ENCODE peak calls at places on chromosomes 4 and X, in five cellular contexts. H, C, O, M and P are unnamed samples. For H3K4me1 and H3K27me3, the result is how much of the 10 kb centered on the place peaks cover.

GRCh38 chr4:41406051-41406516 is 131.9 kb upstream of the LIMCH1 start:
- DNase-seq in M (no peak), O (no peak), C (no peak), H (no peak), P (no peak)

GRCh38 chr4:119207051-119207450 is 5.5 kb upstream of the USP53 start:
- DNase-seq in C (no peak), M (no peak), O (no peak), H (no peak), P (no peak)

GRCh38 chrX:27186671-27187070 is 276.5 kb downstream of the PPP4R3C start:
- DNase-seq in C (no peak), O (no peak), H (no peak), M (no peak), P (no peak)

GRCh38 chr4:337932-338758 is 531 bp downstream of the ZNF141 start:
- DNase-seq in C (no peak), O (peak), M (no peak), H (peak), P (no peak)

GRCh38 chr4:140330311-140330900 is 43.0 kb upstream of the SCOC start:
- DNase-seq in O (no peak), C (no peak), M (no peak), H (no peak), P (no peak)

GRCh38 chr4:13665711-13666660 is 38.5 kb upstream of the BOD1L1 start:
- DNase-seq in H (no peak), O (no peak), C (no peak), M (no peak), P (no peak)

GRCh38 chr4:15690020-15690809 is 8.6 kb downstream of the FAM200B start:
- DNase-seq in H (no peak), C (no peak), M (no peak), O (no peak), P (peak)

GRCh38 chrX:7574325-7574724 is 268.6 kb upstream of the VCX start:
- DNase-seq in C (no peak), O (no peak), H (no peak), M (no peak), P (no peak)

GRCh38 chr4:139651282-139652194 is 14.1 kb upstream of the MGST2 start:
- DNase-seq in H (peak), C (peak), O (peak), M (peak), P (peak)

GRCh38 chr4:20859097-20859781 is 159.0 kb downstream of the PACRGL start:
- DNase-seq in C (no peak), M (no peak), O (no peak), H (no peak), P (no peak)

GRCh38 chrX:50483283-50483682 is 12.7 kb upstream of the DGKK start:
- DNase-seq in O (no peak), M (no peak), C (no peak), H (no peak), P (no peak)

GRCh38 chr4:2535386-2536192 is 858 bp upstream of the FAM193A start:
- DNase-seq in M (peak), O (peak), C (peak), H (peak), P (peak)

GRCh38 chr4:44056721-44057151 is 391.9 kb downstream of the KCTD8 start:
- DNase-seq in O (no peak), H (no peak), C (no peak), M (no peak), P (peak)

GRCh38 chr4:139416073-139416673 is 37.7 kb upstream of the RAB33B start:
- DNase-seq in C (no peak), H (no peak), M (no peak), O (no peak), P (peak)

GRCh38 chrX:53895270-53895669 is 149.0 kb downstream of the PHF8 start:
- DNase-seq in H (no peak), O (no peak), M (no peak), C (no peak), P (no peak)

GRCh38 chr4:14831447-14831846 is 170.8 kb upstream of the CPEB2 start:
- DNase-seq in H (no peak), C (no peak), M (no peak), O (no peak), P (no peak)

GRCh38 chr4:89558147-89558546 is 250.5 kb upstream of the GPRIN3 start:
- DNase-seq in M (no peak), O (no peak), C (no peak), H (no peak), P (no peak)

GRCh38 chr4:2750719-2751605 is 5.2 kb downstream of the TNIP2 start:
- DNase-seq in O (no peak), M (no peak), C (no peak), H (no peak), P (no peak)

GRCh38 chr4:123090886-123091285 is 168.5 kb upstream of the NUDT6 start:
- DNase-seq in O (no peak), C (no peak), M (no peak), H (no peak), P (no peak)

GRCh38 chr4:98657531-98658286 is 702 bp downstream of the TSPAN5 start:
- DNase-seq in M (no peak), O (no peak), C (no peak), H (no peak), P (no peak)

GRCh38 chrX:40646489-40647306 is 663 bp downstream of the CXorf38 start:
- DNase-seq in M (peak), H (peak), O (peak), C (peak), P (peak)

GRCh38 chrX:53281321-53281822 is at the start of gene IQSEC2:
- DNase-seq in C (peak), O (peak), H (peak), M (peak), P (peak)

GRCh38 chr4:14853186-14853946 is 148.9 kb upstream of the CPEB2 start:
- DNase-seq in O (no peak), C (no peak), M (no peak), H (no peak), P (no peak)

GRCh38 chr4:17168571-17168970 is 270.1 kb upstream of the LDB2 start:
- DNase-seq in C (no peak), O (no peak), M (no peak), H (no peak), P (no peak)

GRCh38 chrX:71253253-71254091 is 468 bp downstream of the ZMYM3 start:
- DNase-seq in O (no peak), M (no peak), H (peak), C (no peak), P (peak)

GRCh38 chr4:15024386-15024785 is 22.1 kb downstream of the CPEB2 start:
- DNase-seq in C (no peak), H (no peak), O (no peak), M (no peak), P (no peak)

GRCh38 chrX:154019061-154019621 is 561 bp downstream of the IRAK1 start:
- DNase-seq in M (no peak), C (no peak), O (no peak), H (peak), P (no peak)

GRCh38 chr4:163493643-163494359 is 689 bp upstream of the TMA16 start:
- DNase-seq in C (no peak), M (no peak), H (no peak), O (no peak), P (no peak)

GRCh38 chrX:138954976-138955375 is 243.5 kb upstream of the FGF13 start:
- DNase-seq in O (no peak), C (no peak), M (no peak), H (no peak), P (no peak)

GRCh38 chrX:29090811-29091210 is 503.6 kb downstream of the IL1RAPL1 start:
- DNase-seq in M (no peak), O (no peak), C (no peak), H (no peak), P (no peak)

GRCh38 chr4:8919651-8920288 is 48.1 kb upstream of the HMX1 start:
- DNase-seq in M (peak), C (peak), H (no peak), O (no peak), P (no peak)

GRCh38 chrX:154096140-154097002 is 1.1 kb downstream of the MECP2 start:
- DNase-seq in H (peak), M (no peak), C (no peak), O (no peak), P (peak)

GRCh38 chrX:153828308-153828707 is 2.0 kb downstream of the PDZD4 start:
- DNase-seq in H (no peak), C (peak), M (no peak), O (no peak), P (no peak)

GRCh38 chr4:101217353-101218031 is 129.8 kb downstream of the PPP3CA start:
- DNase-seq in O (no peak), H (no peak), M (no peak), C (no peak), P (no peak)

GRCh38 chr4:101222156-101222845 is 125.0 kb downstream of the PPP3CA start:
- DNase-seq in C (no peak), H (no peak), O (no peak), M (no peak), P (no peak)

GRCh38 chr4:101218346-101218745 is 129.0 kb downstream of the PPP3CA start:
- DNase-seq in O (no peak), C (no peak), M (no peak), H (no peak), P (no peak)

GRCh38 chr4:101221294-101221693 is 126.0 kb downstream of the PPP3CA start:
- DNase-seq in H (no peak), C (no peak), O (no peak), M (no peak), P (no peak)

GRCh38 chr4:101218894-101219293 is 128.4 kb downstream of the PPP3CA start:
- DNase-seq in H (no peak), M (no peak), O (no peak), C (no peak), P (no peak)
- H3K4me1 ChIP-seq in H (under half), M (under half), O (under half), C (under half), P (under half)

GRCh38 chrX:25144043-25144940 is 128.5 kb upstream of the ARX start:
- DNase-seq in M (no peak), O (peak), H (peak), C (peak), P (peak)
- TF ChIP-seq CTCF in M (peak), O (peak), H (peak), C (peak), P (peak)

DNA sequence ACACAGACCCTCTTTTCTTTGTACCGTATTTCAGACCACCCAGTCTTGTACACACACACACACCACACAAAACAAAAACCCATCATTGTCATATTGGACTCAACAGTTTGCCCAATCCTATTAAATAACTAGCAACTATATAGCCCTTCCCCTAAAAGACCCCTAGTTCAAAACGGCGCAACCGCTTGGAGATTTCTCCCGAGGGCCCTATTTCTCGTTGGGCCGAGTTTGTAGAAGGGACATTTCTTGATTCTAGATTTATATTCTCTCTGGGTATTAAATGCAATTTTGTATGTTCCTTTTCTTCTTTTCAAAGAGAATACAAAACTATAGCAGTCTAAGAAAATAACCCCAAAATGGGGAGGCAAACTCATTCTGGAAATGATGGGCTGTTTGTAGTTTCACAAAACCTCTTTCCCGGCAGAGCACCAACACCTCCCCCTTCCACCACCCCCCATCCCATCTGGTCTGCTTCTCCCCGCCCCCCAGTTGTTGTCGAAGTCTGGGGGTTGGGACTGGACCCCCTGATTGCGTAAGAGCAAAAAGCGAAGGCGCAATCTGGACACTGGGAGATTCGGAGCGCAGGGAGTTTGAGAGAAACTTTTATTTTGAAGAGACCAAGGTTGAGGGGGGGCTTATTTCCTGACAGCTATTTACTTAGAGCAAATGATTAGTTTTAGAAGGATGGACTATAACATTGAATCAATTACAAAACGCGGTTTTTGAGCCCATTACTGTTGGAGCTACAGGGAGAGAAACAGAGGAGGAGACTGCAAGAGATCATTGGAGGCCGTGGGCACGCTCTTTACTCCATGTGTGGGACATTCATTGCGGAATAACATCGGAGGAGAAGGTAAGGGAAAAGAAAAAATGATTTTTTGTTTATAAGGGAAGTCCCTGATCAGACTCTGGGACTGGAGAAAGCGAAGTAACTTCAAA is at the start of gene PDGFRA:
- DNase-seq in H (no peak), O (peak), M (peak), C (peak), P (peak)
- H3K27me3 ChIP-seq in H (half or more), O (under half), M (half or more), C (half or more), P (under half)

DNA sequence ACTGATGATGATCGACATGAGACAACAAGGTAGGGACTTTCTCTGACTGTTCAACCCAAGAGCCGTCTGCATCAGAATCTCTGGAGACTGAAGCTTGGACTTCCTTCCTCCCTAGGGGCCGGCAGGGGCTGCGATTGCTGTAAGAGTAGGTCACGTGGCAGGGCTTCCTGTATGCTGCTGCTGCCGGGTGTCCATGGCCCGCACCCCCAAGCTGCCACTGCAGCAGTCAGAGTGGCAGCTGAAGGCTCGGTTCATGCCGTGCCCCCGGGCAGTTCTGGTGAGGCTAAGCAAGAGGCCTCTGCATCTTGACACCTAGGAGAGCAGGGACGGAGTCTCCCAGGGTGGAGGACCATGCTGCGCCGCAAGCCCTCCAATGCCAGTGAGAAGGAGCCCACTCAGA is at the start of gene SASH3:
- DNase-seq in M (no peak), H (peak), O (no peak), C (peak), P (no peak)
- H3K4me1 ChIP-seq in M (under half), H (under half), O (under half), C (under half), P (under half)

DNA sequence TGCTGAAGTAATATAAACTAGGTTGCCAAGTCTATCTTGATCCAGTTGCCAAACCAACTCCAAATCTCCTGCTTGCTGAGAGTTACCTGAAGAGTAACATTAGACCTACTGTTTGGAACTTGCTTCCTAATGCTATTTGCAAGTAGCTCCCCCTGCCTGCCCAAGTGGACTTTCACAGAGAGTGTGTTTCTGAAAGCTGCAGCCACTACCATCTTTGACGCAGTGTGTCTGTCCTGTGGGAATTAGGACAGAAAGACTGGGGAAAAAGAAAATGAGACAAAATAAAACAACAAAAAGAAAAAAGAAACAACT is 195.0 kb upstream of the HS3ST1 start:
- DNase-seq in O (peak), H (no peak), C (no peak), M (no peak), P (peak)
- TF ChIP-seq CTCF in O (peak), H (peak), C (no peak), M (no peak), P (peak)

GRCh38 chrX:57565198-57565597 is 26.6 kb upstream of the ZXDB start:
- DNase-seq in C (no peak), O (no peak), H (no peak), M (no peak), P (no peak)
- H3K27me3 ChIP-seq in C (under half), O (under half), H (under half), M (under half), P (under half)